ENCODE peak calls at places on chromosomes 1 and 21, in four cellular contexts. R, B, V and Z are unnamed samples.

GRCh38 chr21:38112219-38112789 is 144.5 kb upstream of the KCNJ15 start:
- DNase-seq in B (no peak), R (no peak), V (no peak), Z (no peak)

GRCh38 chr1:42434340-42434739 is 21.5 kb downstream of the ZMYND12 start:
- DNase-seq in B (no peak), V (no peak), R (no peak), Z (no peak)

GRCh38 chr1:28737245-28738137 is 751 bp downstream of the YTHDF2 start:
- DNase-seq in V (peak), B (peak), R (peak), Z (peak)

GRCh38 chr1:194420706-194421105 is 1234.3 kb upstream of the B3GALT2 start:
- DNase-seq in R (no peak), B (no peak), V (no peak), Z (no peak)

GRCh38 chr21:38306833-38307232 is 50.0 kb downstream of the KCNJ15 start:
- DNase-seq in V (no peak), R (peak), B (no peak), Z (peak)

GRCh38 chr1:151399890-151400235 is 490 bp downstream of the PSMB4 start:
- DNase-seq in V (peak), R (peak), B (no peak), Z (peak)

GRCh38 chr1:47479664-47480063 is 41.8 kb downstream of the FOXD2 start:
- DNase-seq in B (no peak), R (no peak), V (no peak), Z (no peak)

GRCh38 chr1:1123581-1124507 is 8.0 kb upstream of the C1orf159 start:
- DNase-seq in B (no peak), V (no peak), R (no peak), Z (peak)

DNA sequence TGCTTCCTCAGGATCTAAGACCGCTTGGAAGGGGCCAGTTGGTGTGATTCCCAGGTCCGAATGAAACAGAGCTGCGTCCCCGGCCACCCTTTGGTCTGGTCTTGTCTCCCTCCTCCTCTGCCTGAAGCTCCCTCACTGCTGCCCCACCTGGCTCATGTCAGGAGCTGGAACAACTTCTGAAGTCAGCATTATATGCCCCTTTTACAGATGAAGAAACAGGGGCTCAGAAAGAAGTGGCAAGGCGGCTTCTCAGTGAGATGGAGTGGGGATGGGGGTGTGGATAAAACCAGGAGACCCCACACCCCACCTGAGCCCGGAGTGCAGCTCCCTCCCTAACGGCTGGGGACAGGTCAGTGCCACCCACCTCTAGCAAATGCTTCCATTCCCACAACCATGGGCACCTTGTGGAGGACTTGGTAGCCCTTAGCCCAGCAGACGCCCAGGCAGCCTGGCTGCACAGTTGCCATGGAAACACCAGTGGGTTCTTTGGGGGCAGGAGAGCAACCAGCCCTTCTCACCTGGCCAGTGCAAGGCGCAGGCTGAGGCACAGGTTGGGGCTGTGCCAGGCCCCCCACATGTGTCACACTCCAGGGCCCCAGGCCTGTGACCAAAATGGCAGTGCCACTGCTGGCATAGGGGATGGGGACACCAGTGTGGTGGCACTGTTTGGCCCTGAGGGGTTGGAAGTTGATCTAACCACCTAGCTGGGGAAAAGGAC is 31.9 kb upstream of the ECE1 start:
- DNase-seq in R (no peak), V (no peak), B (peak), Z (no peak)
- TF ChIP-seq CTCF in R (no peak), V (peak), B (no peak), Z (peak)

GRCh38 chr1:17629460-17629859 is 90.0 kb downstream of the ARHGEF10L start:
- DNase-seq in B (no peak), V (peak), R (no peak), Z (no peak)

GRCh38 chr1:17630048-17630830 is 90.7 kb downstream of the ARHGEF10L start:
- DNase-seq in R (peak), V (no peak), B (peak), Z (peak)

GRCh38 chr1:17632106-17632505 is 92.6 kb downstream of the ARHGEF10L start:
- DNase-seq in R (no peak), V (no peak), B (no peak), Z (no peak)

GRCh38 chr1:17632541-17633193 is 93.2 kb downstream of the ARHGEF10L start:
- DNase-seq in B (no peak), V (no peak), R (peak), Z (peak)

DNA sequence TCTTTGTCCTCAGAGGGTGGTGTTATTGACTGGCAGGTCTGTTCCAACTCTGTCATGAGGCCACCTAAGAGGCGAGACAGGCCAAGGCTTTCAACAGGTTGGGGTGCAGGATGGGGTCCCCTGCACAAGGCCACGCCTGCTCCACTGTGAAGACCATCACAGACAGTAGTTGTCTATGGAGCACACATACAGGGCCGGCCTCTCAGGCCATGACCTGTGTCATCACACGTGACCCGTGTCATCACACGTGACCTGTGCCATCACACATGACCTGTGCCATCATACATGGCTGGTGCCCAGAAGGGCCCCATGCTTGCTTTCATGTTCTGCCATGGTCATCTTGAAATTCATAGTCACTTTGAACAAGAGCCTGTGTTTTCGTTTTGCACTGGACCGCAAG is 91.9 kb downstream of the ARHGEF10L start:
- DNase-seq in B (no peak), R (no peak), V (no peak), Z (no peak)
- TF ChIP-seq CTCF in B (no peak), R (no peak), V (no peak), Z (no peak)

GRCh38 chr1:15734296-15734695 is 1.8 kb upstream of the SLC25A34 start:
- DNase-seq in V (no peak), B (no peak), R (no peak), Z (no peak)
- TF ChIP-seq CTCF in V (no peak), B (no peak), R (no peak), Z (no peak)

DNA sequence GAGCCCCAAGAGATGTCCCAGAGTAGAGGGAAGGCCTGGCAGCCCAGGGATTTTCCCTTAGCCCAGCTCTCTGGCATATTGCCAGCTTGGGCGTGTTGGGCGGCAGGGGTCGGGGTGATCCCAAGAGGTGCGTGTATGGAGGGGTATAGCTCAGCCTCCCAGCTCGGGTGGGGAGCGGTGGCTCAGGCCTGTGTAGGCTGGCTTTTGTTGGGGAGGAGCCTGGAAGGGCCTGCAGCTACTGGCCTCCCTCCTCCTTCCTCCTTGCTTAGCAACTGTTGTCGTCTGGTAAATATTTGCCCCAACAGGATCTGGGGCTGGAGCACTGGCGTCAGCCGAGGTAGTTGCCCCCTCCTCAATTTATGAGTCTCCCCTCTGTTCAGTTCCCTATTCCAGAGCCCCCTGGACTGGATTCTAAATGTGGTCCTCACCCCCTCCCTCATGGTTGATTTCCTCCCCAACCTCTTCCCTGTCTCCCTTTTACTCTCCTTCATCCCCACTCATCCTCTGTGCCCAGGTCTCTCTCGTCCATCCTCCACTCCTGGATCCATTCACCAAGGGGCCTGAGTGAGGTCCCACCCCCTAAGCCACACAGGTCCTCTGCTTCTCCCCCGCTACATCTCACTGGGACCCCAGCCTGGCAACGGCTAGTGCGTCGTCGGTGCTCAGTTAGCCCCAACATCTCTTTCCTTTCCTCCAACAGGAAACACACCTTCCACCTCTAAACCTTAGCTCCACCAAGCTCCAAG is 10.3 kb upstream of the LMNA start:
- DNase-seq in B (peak), V (peak), R (peak), Z (peak)
- TF ChIP-seq CTCF in B (no peak), V (no peak), R (no peak), Z (no peak)

DNA sequence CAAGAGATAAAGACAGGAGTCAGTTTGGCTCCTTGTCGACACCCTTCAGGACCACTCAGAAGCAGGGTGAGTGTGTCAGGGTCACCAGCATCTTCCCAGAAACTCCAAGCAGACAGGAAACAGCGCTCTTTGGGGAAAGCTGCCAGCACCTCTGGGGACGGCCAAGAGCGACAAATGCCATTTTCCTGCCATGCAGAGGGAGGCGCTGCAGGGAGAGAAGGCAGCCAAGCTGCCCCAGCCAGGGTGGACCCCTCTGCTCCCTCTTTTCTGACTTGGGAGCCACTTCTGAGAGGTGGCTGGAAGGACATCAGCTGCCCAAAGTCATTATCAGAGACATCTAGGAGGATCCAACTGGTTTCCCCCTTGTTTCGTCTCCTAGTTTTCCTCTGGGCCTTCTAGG is 29.0 kb downstream of the SIM2 start:
- DNase-seq in V (peak), R (no peak), B (peak), Z (no peak)
- TF ChIP-seq CTCF in V (peak), R (no peak), B (no peak), Z (no peak)

GRCh38 chr1:161019767-161020572 is 982 bp downstream of the F11R start:
- DNase-seq in R (peak), V (peak), B (no peak), Z (peak)

GRCh38 chr1:161021959-161022332 is 994 bp upstream of the F11R start:
- DNase-seq in R (peak), B (no peak), V (no peak), Z (no peak)

GRCh38 chr1:161018631-161018930 is 2.4 kb downstream of the F11R start:
- DNase-seq in R (no peak), B (no peak), V (peak), Z (no peak)

GRCh38 chr1:161021168-161021958 is 411 bp upstream of the F11R start:
- DNase-seq in R (peak), V (peak), B (peak), Z (peak)

DNA sequence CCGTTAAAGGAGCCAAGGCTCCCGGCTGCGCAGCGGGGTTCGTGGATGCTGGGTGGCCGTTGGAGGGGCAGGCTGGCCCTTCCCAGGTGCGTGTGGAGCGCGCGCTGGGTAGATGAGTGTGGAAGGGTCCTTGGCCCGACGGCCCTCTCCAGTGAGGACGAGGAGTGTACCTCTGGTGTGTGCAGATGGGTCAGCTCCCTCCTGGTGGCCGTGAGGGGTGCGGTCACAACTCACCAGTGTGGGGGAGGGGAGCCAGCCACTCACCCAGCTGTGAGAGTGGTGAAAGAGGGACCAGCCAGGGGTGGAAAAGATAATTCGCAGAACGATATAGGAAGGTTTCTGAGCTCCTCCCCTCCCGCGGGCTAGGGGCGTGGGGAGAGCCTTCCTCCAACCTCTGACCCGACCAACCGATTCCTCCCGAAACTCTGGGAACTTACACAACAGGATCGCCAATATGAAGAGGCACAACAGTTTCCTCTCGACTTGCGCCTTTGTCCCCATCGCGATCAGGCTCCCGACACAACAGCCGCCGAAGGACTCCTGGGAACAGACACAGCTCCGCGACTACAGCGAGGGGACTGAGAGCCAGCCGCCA is at the start of gene F11R:
- DNase-seq in B (no peak), V (peak), R (peak), Z (peak)
- TF ChIP-seq CTCF in B (no peak), V (no peak), R (peak), Z (no peak)

GRCh38 chr1:152497273-152497672 is 13.3 kb upstream of the LCE5A start:
- DNase-seq in B (no peak), R (peak), V (peak), Z (no peak)

DNA sequence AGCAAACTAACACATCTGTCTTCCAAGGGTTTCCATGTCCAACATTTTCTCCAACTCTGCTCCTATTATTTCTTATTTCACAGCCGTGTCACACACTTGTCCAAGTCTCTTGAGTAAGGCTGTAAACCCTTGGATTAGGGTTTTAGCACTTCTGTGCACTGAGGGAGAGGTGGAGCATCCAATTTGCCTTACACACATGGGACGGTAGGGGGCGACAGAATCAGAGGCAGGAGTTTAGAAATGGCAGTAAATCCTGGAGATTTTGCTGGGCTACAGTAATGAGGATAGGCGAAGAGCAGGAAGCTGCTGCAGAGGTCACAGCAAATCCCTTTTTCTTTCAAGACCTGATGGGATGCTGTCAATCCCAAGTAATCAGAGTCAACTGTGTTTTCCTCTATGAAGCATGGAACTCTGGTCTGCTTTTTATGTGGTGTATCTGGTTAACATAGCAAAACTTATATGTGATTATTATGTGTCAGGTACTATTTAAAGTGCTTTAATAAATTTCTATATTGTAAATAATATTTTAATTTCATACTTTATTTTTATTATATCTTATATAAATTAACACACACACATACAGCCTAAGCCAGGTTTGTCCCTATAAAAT is 15.4 kb upstream of the LCE5A start:
- DNase-seq in B (no peak), V (peak), R (peak), Z (no peak)
- TF ChIP-seq CTCF in B (no peak), V (peak), R (peak), Z (peak)

DNA sequence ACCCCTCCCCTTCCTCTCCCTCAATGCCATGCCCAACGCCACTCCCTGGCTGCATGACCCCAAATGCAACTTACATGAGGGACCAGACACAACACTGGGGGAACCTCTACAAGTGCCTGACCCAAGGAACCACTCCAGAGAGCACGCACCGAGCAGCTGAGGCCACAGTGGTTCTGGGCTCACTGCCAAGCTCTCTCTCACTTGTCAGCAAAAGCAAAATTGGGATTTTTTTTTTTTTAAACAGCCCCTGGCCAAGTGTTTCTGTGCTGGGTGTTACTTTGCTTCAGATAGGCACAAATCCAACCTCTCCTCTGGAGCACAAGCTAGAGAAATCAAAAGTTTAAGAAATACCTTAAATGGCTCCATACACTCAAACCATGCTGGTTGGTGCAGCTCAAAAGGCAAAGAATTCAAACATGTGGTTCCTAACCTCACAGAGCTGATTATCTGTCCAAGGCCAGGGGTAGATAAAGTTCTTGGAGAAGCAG is 363.0 kb downstream of the SETD4 start:
- DNase-seq in B (peak), R (peak), V (no peak), Z (peak)
- TF ChIP-seq CTCF in B (no peak), R (no peak), V (no peak), Z (no peak)